ENCODE peak calls at places on chromosomes 12 and 14, in nine cellular contexts. M is A549, V is neural progenitor cell, W is hepatocyte, A is DND-41, F is fibroblast of lung, I is HCT116, C is IMR-90, R is PC-9. B is an unnamed sample.

GRCh38 chr14:36022765-36023415 is 153.6 kb downstream of the PTCSC3 start:
- DNase-seq in M (no peak), W (no peak), R (no peak), F (no peak), V (peak; percentile 30), A (no peak), C (no peak), I (no peak), B (no peak)

GRCh38 chr12:65493893-65494205 is 215.4 kb downstream of the MSRB3 start:
- DNase-seq in C (no peak), I (no peak), V (no peak), M (no peak), F (no peak), A (no peak), W (no peak), R (no peak), B (no peak)

GRCh38 chr12:82740129-82741000 is 53.7 kb downstream of the TMTC2 start:
- DNase-seq in C (peak; percentile 12), R (peak; percentile 29), I (peak; percentile 84), M (peak; percentile 72), F (peak; percentile 56), V (no peak), W (no peak), A (no peak), B (no peak)

GRCh38 chr12:12035229-12035628 is 35.5 kb upstream of the BCL2L14 start:
- DNase-seq in A (no peak), C (no peak), R (no peak), W (no peak), V (no peak), M (no peak), I (no peak), F (no peak), B (no peak)

GRCh38 chr12:120242275-120242799 is 23.2 kb downstream of the PXN start:
- DNase-seq in M (no peak), C (no peak), R (no peak), F (no peak), W (no peak), V (no peak), I (no peak), A (no peak), B (peak; percentile 8)

GRCh38 chr12:1443421-1444141 is 150.8 kb downstream of the FBXL14 start:
- DNase-seq in F (peak; percentile 77), V (no peak), A (no peak), M (no peak), I (no peak), R (no peak), W (no peak), C (peak; percentile 96), B (peak; percentile 84)

GRCh38 chr12:6684609-6685008 is 4.6 kb downstream of the ZNF384 start:
- DNase-seq in I (peak; percentile 24), F (peak; percentile 43), W (peak; percentile 44), R (no peak), V (peak; percentile 78), M (peak; percentile 69), A (peak; percentile 58), C (peak; percentile 16), B (no peak)

GRCh38 chr14:106564058-106564643 is 1037.8 kb downstream of the TMEM121 start:
- DNase-seq in V (peak; percentile 1), R (peak; percentile 17), M (peak; percentile 41), W (no peak), C (no peak), A (peak; percentile 86), I (no peak), F (no peak), B (no peak)

GRCh38 chr14:99324291-99324690 is 52.3 kb upstream of the BCL11B start:
- DNase-seq in W (no peak), R (no peak), A (no peak), M (no peak), I (no peak), F (no peak), V (no peak), C (no peak), B (no peak)

GRCh38 chr12:109157986-109158385 is 41.6 kb downstream of the ACACB start:
- DNase-seq in V (no peak), C (no peak), W (no peak), F (no peak), M (no peak), I (no peak), A (no peak), R (no peak), B (no peak)

GRCh38 chr12:28961948-28962384 is 187.1 kb upstream of the FAR2 start:
- DNase-seq in V (no peak), F (no peak), C (no peak), R (no peak), M (no peak), I (no peak), A (no peak), W (no peak), B (peak; percentile 52)

GRCh38 chr12:12807970-12808702 is 5.0 kb upstream of the DDX47 start:
- DNase-seq in I (no peak), A (peak; percentile 71), V (no peak), M (no peak), W (no peak), C (peak; percentile 71), F (peak; percentile 38), R (no peak), B (peak; percentile 75)

GRCh38 chr12:100404769-100405407 is 48.0 kb downstream of the SLC17A8 start:
- DNase-seq in M (peak; percentile 58), I (peak; percentile 84), A (peak; percentile 53), R (peak; percentile 23), C (peak; percentile 40), W (peak; percentile 58), F (peak; percentile 50), V (peak; percentile 90), B (no peak)

GRCh38 chr14:98292191-98292590 is 979.8 kb downstream of the BCL11B start:
- DNase-seq in M (no peak), R (no peak), C (no peak), A (no peak), V (no peak), F (no peak), I (no peak), W (no peak), B (no peak)

GRCh38 chr12:41743835-41744234 is 400.8 kb downstream of the GXYLT1 start:
- DNase-seq in M (peak; percentile 77), C (no peak), A (no peak), W (peak; percentile 6), I (no peak), V (no peak), F (no peak), R (no peak), B (no peak)

GRCh38 chr12:109036975-109037374 is 15.4 kb upstream of the USP30 start:
- DNase-seq in W (no peak), F (no peak), A (no peak), M (no peak), I (no peak), R (no peak), C (no peak), V (no peak), B (no peak)

GRCh38 chr14:29236848-29237247 is 470.3 kb downstream of the FOXG1 start:
- DNase-seq in M (peak; percentile 20), C (peak; percentile 92), F (peak; percentile 86), A (no peak), V (no peak), W (no peak), R (no peak), I (no peak), B (no peak)

GRCh38 chr14:49865431-49865859 is 12.9 kb upstream of the NEMF start:
- DNase-seq in I (no peak), M (peak; percentile 75), W (peak; percentile 84), F (peak; percentile 73), C (peak; percentile 63), V (peak; percentile 83), A (peak; percentile 81), R (peak; percentile 74), B (peak; percentile 25)
- H3K4me2 ChIP-seq in I (peak overlapping the region; percentile 20), M (peak overlapping the region; percentile 3), W (no peak overlapping the region), F (no peak overlapping the region), C (no peak overlapping the region), V (no peak overlapping the region), A (peak overlapping the region; percentile 43), R (peak overlapping the region; percentile 95), B (peak overlapping the region; percentile 21)

GRCh38 chr12:9084417-9084816 is 31.3 kb downstream of the A2M start:
- DNase-seq in V (no peak), A (no peak), C (no peak), I (no peak), M (no peak), F (no peak), R (no peak), W (no peak), B (no peak)

GRCh38 chr12:9079883-9080673 is 35.6 kb downstream of the A2M start:
- DNase-seq in R (no peak), I (no peak), W (no peak), C (no peak), F (no peak), A (no peak), V (no peak), M (no peak), B (no peak)

GRCh38 chr12:9079082-9079481 is 36.6 kb downstream of the A2M start:
- DNase-seq in I (no peak), W (no peak), C (no peak), M (no peak), A (no peak), V (no peak), R (no peak), F (no peak), B (no peak)

GRCh38 chr12:9083793-9084192 is 31.9 kb downstream of the A2M start:
- DNase-seq in A (no peak), R (no peak), I (no peak), M (no peak), V (no peak), F (no peak), C (no peak), W (no peak), B (no peak)

GRCh38 chr12:9081667-9082243 is 34.0 kb downstream of the A2M start:
- DNase-seq in R (no peak), I (no peak), F (no peak), A (no peak), M (no peak), W (no peak), C (no peak), V (no peak), B (no peak)
- H3K4me2 ChIP-seq in R (no peak overlapping the region), I (no peak overlapping the region), F (no peak overlapping the region), A (no peak overlapping the region), M (no peak overlapping the region), W (no peak overlapping the region), C (no peak overlapping the region), V (no peak overlapping the region), B (no peak overlapping the region)

DNA sequence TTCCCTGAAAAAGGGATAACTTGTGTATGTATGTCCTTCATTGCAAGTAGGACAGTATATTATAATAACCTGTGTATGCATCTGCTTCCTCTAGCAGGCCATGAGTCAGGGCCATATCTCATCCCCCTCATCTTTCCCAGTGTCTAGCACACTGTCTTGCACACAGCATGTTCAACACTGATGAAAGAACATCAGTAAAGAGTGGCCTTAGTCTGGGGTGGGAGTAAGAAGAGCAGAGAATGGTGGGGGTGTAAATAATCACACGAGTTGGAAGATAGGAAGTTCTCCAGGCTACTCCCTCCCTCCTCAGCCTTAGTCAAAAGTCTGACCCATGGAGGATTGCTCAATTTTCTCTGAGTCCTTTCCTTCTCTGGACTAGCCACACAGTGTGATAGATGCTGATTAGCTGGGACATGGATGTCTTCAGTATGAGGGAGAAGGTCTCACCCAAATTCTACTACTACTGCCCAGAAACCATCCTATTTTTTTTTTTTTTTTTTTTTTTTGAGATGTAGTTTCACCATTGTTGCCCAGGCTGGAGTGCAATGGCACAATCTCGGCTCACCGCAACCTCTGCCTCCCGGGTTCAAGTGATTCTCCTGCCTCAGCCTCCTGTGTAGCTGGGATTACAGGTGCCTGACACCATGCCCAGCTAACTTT is 14.6 kb upstream of the SP1 start:
- DNase-seq in V (no peak), W (no peak), C (peak; percentile 49), M (no peak), F (no peak), I (no peak), A (no peak), R (no peak), B (peak; percentile 82)
- H3K4me2 ChIP-seq in V (no peak overlapping the region), W (no peak overlapping the region), C (no peak overlapping the region), M (no peak overlapping the region), F (no peak overlapping the region), I (peak overlapping the region; percentile 52), A (no peak overlapping the region), R (peak overlapping the region; percentile 15), B (no peak overlapping the region)

GRCh38 chr12:77120156-77120555 is 54.8 kb upstream of the E2F7 start:
- DNase-seq in F (peak; percentile 46), C (peak; percentile 79), R (no peak), A (no peak), I (peak; percentile 24), V (no peak), W (no peak), M (peak; percentile 7), B (peak; percentile 66)
- H3K4me2 ChIP-seq in F (peak overlapping the region; percentile 36), C (peak overlapping the region; percentile 29), R (no peak overlapping the region), A (no peak overlapping the region), I (no peak overlapping the region), V (no peak overlapping the region), W (no peak overlapping the region), M (peak overlapping the region; percentile 42), B (no peak overlapping the region)

B was measured in osteoblast.